ENCODE peak calls at places on chromosomes 2 and 18, in five cellular contexts. W is fibroblast of mammary gland; N is C1 segment of cervical spinal cord; S is GM13977; B is activated CD4-positive, alpha-beta T cell treated with anti-CD3 and anti-CD28 coated beads for 24 hours. Q is an unnamed sample.

GRCh38 chr2:138752231-138752956 is 27.8 kb downstream of the NXPH2 start:
- DNase-seq in W (no peak), N (no peak), S (no peak), B (no peak), Q (peak)

GRCh38 chr2:12554235-12555011 is 162.3 kb upstream of the TRIB2 start:
- DNase-seq in W (no peak), N (no peak), S (no peak), B (no peak), Q (no peak)

GRCh38 chr2:83143946-83144345 is 1315.1 kb downstream of the SUCLG1 start:
- DNase-seq in W (no peak), N (no peak), S (no peak), B (no peak), Q (no peak)

GRCh38 chr2:195270466-195270865 is 386.6 kb upstream of the SLC39A10 start:
- DNase-seq in W (no peak), N (no peak), S (no peak), B (no peak), Q (no peak)

GRCh38 chr18:55515946-55516710 is 71.9 kb downstream of the TCF4 start:
- DNase-seq in W (peak), N (no peak), S (no peak), B (no peak), Q (no peak)

GRCh38 chr2:76895469-76895868 is 626.7 kb downstream of the LRRTM4 start:
- DNase-seq in W (peak), N (no peak), S (no peak), B (no peak), Q (peak)

GRCh38 chr2:9053534-9053931 is 50.0 kb upstream of the MBOAT2 start:
- DNase-seq in W (peak), N (no peak), S (no peak), B (no peak), Q (no peak)

GRCh38 chr2:150023044-150023443 is 435.5 kb upstream of the MMADHC start:
- DNase-seq in W (peak), N (no peak), S (no peak), B (no peak), Q (no peak)

GRCh38 chr2:240840435-240841060 is 20.5 kb upstream of the KIF1A start:
- DNase-seq in W (peak), N (peak), S (peak), B (no peak), Q (peak)

GRCh38 chr2:158818511-158818910 is 23.4 kb downstream of the DAPL1 start:
- DNase-seq in W (peak), N (no peak), S (no peak), B (no peak), Q (no peak)

GRCh38 chr2:28956415-28956826 is 24.7 kb upstream of the TOGARAM2 start:
- DNase-seq in W (peak), N (no peak), S (peak), B (no peak), Q (peak)

GRCh38 chr2:19349911-19350677 is 8.3 kb downstream of the OSR1 start:
- DNase-seq in W (no peak), N (peak), S (peak), B (peak), Q (peak)

Q was measured in Daoy.